ENCODE peak calls at places on chromosomes 6 and 20, in four cellular contexts. H is aorta, W is SK-N-MC, Q is heart left ventricle. F is an unnamed sample.

GRCh38 chr20:22826306-22827230 is 208.5 kb upstream of the SSTR4 start:
- DNase-seq in H (no peak), W (no peak), Q (no peak), F (no peak)

GRCh38 chr20:61837200-61837599 is 228.5 kb downstream of the TAF4 start:
- DNase-seq in H (no peak), W (no peak), Q (peak), F (no peak)

GRCh38 chr20:61803416-61803902 is 262.2 kb downstream of the TAF4 start:
- DNase-seq in H (no peak), W (no peak), Q (no peak), F (no peak)

GRCh38 chr6:117423754-117424153 is 2.0 kb downstream of the ROS1 start:
- DNase-seq in H (no peak), W (no peak), Q (no peak), F (no peak)

GRCh38 chr20:18805881-18806280 is 7.7 kb upstream of the SCP2D1 start:
- DNase-seq in H (no peak), W (no peak), Q (no peak), F (no peak)

GRCh38 chr6:3061501-3061941 is 6.8 kb upstream of the RIPK1 start:
- DNase-seq in H (no peak), W (no peak), Q (no peak), F (no peak)

GRCh38 chr6:90088009-90088408 is 193.7 kb downstream of the GJA10 start:
- DNase-seq in H (no peak), W (no peak), Q (no peak), F (no peak)

GRCh38 chr20:46142124-46142523 is 24.0 kb downstream of the CD40 start:
- DNase-seq in H (no peak), W (no peak), Q (no peak), F (no peak)

GRCh38 chr20:45313943-45314342 is 5.8 kb upstream of the MATN4 start:
- DNase-seq in H (no peak), W (no peak), Q (no peak), F (no peak)

GRCh38 chr20:36153754-36154695 is 515 bp upstream of the EPB41L1 start:
- DNase-seq in H (peak), W (no peak), Q (peak), F (peak)

GRCh38 chr6:70299456-70299855 is 3.4 kb downstream of the COL9A1 start:
- DNase-seq in H (no peak), W (no peak), Q (no peak), F (no peak)

GRCh38 chr6:72132851-72133250 is 246.5 kb downstream of the RIMS1 start:
- DNase-seq in H (no peak), W (no peak), Q (no peak), F (no peak)

GRCh38 chr20:57553376-57554018 is 7.4 kb upstream of the PCK1 start:
- DNase-seq in H (no peak), W (no peak), Q (no peak), F (no peak)

GRCh38 chr6:73516712-73517489 is 3.9 kb downstream of the EEF1A1 start:
- DNase-seq in H (no peak), W (no peak), Q (no peak), F (no peak)

GRCh38 chr6:151242420-151242841 is 2.7 kb downstream of the AKAP12 start:
- DNase-seq in H (no peak), W (no peak), Q (no peak), F (no peak)

GRCh38 chr6:142013286-142013685 is 119.4 kb upstream of the GJE1 start:
- DNase-seq in H (no peak), W (no peak), Q (no peak), F (no peak)

GRCh38 chr20:17504898-17505663 is 26.1 kb downstream of the BFSP1 start:
- DNase-seq in H (peak), W (no peak), Q (peak), F (peak)

GRCh38 chr20:48820649-48820973 is 7.2 kb downstream of the PREX1 start:
- DNase-seq in H (no peak), W (no peak), Q (no peak), F (no peak)

GRCh38 chr6:16706029-16706428 is 55.2 kb downstream of the ATXN1 start:
- DNase-seq in H (no peak), W (no peak), Q (no peak), F (no peak)

GRCh38 chr6:114040871-114041270 is 69.9 kb upstream of the HDAC2 start:
- DNase-seq in H (no peak), W (peak), Q (no peak), F (no peak)
- H3K4me3 ChIP-seq in H (no peak), W (no peak), Q (no peak), F (no peak)

GRCh38 chr6:50845499-50846108 is 26.9 kb downstream of the TFAP2B start:
- DNase-seq in H (no peak), W (no peak), Q (no peak), F (no peak)
- H3K4me3 ChIP-seq in H (no peak), W (no peak), Q (no peak), F (no peak)

GRCh38 chr20:5705827-5706226 is 44.4 kb upstream of the SHLD1 start:
- DNase-seq in H (no peak), W (no peak), Q (no peak), F (no peak)

GRCh38 chr20:5706797-5707196 is 43.4 kb upstream of the SHLD1 start:
- DNase-seq in H (no peak), W (no peak), Q (no peak), F (no peak)

GRCh38 chr20:5703542-5704215 is 46.5 kb upstream of the SHLD1 start:
- DNase-seq in H (no peak), W (no peak), Q (no peak), F (no peak)
- H3K4me3 ChIP-seq in H (no peak), W (no peak), Q (no peak), F (no peak)

GRCh38 chr20:32585011-32585518 is at the start of gene NOL4L:
- DNase-seq in H (no peak), W (no peak), Q (peak), F (no peak)

GRCh38 chr20:32583581-32584045 is 1.5 kb downstream of the NOL4L start:
- DNase-seq in H (no peak), W (no peak), Q (no peak), F (no peak)

GRCh38 chr20:32581839-32582658 is 3.1 kb downstream of the NOL4L start:
- DNase-seq in H (no peak), W (no peak), Q (no peak), F (no peak)

GRCh38 chr20:32580970-32581838 is 3.9 kb downstream of the NOL4L start:
- DNase-seq in H (no peak), W (no peak), Q (no peak), F (no peak)

DNA sequence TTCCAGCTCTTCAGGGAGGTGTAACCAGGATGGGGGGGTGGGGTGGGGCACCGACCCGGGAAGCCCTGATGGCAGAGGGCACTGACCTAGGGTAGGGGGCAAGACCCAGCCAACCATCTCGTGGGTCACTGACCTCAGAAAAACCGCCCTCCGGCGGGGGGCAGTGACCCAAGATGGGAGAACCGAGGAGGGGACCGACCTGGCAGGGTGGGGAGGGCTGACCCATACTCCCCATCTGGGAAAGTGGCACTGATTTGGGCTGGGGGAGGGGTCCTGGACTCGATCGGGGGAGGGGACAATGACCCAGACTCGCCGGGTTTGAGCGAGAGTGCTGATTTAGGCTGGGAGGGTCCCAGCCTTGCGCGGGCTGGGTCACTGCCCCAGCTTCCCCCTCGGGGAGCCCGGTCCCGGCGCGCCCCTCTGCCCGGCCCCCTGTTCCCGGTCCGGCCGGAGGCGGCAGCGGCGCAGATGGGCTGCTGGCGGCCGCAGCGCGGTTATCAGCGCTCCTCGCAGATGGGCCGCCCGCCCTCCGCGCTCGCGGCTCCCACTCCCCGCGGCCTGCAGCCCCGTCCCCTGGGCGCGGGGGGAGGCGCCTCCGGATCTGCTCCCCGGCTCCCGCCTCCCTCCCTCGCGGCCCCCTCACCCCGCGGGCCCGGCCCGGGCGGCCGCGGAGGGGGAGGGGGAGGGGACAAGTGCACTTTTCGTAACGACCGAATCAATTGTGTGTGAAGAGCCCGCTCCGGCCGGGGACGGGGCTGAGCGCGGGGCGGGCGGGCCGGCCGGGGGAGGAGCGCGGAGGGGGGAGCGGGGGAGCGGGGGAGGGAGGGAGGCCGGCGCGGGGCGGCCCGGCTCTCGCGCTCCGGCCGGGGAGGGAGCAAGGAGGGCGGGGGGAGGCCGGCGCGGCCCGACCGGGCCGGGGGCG is 2.2 kb downstream of the NOL4L start:
- DNase-seq in H (no peak), W (no peak), Q (peak), F (peak)
- H3K4me3 ChIP-seq in H (peak), W (peak), Q (peak), F (peak)

DNA sequence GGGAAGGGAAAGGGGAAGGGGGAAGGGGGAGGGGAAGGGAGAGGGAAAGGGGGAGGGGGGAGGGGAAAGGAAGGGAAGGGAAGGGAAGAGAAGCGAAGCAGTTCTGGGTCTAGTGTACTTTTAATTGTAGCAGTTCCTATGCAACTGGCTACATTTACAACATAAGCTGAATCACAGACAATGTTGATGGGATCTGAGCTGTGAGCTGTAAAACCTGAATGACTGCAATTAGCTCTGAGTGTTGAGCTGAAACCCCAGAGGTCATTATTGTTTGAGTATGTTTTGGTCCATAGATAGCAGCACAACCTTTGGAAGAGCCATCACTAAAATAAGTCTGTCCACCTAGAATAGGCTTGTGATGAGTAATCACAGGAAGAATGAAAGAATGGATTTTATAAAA is 7.2 kb upstream of the ABHD12 start:
- DNase-seq in H (no peak), W (no peak), Q (no peak), F (no peak)
- H3K4me3 ChIP-seq in H (no peak), W (no peak), Q (no peak), F (peak)

F was measured in transverse colon.